ENCODE peak calls at places on chromosomes 16 and 17, in nine cellular contexts. One of them, this sample, is unnamed.

GRCh38 chr16:19389246-19389645 is 28.4 kb upstream of the TMC5 start:
- DNase-seq in non-pigmented ciliary epithelial cell: no peak
- DNase-seq in stimulated activated CD4-positive, alpha-beta T cell treated with anti-CD3 and anti-CD28 coated beads, TNF-alpha, amount 100 ng/mL, for 24 hours: peak; percentile 3
- DNase-seq in HEK293T: peak; percentile 35
- DNase-seq in naive B cell: peak; percentile 31
- DNase-seq in astrocyte of the cerebellum: no peak
- DNase-seq in kidney epithelial cell: no peak
- DNase-seq in effector CD8-positive, alpha-beta T cell: no peak
- DNase-seq in iris pigment epithelial cell: peak; percentile 39
- DNase-seq in this sample: peak; percentile 42

GRCh38 chr16:85983606-85984005 is 84.6 kb downstream of the IRF8 start:
- DNase-seq in non-pigmented ciliary epithelial cell: no peak
- DNase-seq in stimulated activated CD4-positive, alpha-beta T cell treated with anti-CD3 and anti-CD28 coated beads, TNF-alpha, amount 100 ng/mL, for 24 hours: no peak
- DNase-seq in HEK293T: no peak
- DNase-seq in naive B cell: no peak
- DNase-seq in astrocyte of the cerebellum: no peak
- DNase-seq in kidney epithelial cell: no peak
- DNase-seq in effector CD8-positive, alpha-beta T cell: no peak
- DNase-seq in iris pigment epithelial cell: no peak
- DNase-seq in this sample: no peak

GRCh38 chr16:58684001-58684353 is 593 bp downstream of the SLC38A7 start:
- DNase-seq in non-pigmented ciliary epithelial cell: no peak
- DNase-seq in stimulated activated CD4-positive, alpha-beta T cell treated with anti-CD3 and anti-CD28 coated beads, TNF-alpha, amount 100 ng/mL, for 24 hours: no peak
- DNase-seq in HEK293T: no peak
- DNase-seq in naive B cell: no peak
- DNase-seq in astrocyte of the cerebellum: no peak
- DNase-seq in kidney epithelial cell: no peak
- DNase-seq in effector CD8-positive, alpha-beta T cell: no peak
- DNase-seq in iris pigment epithelial cell: peak; percentile 51
- DNase-seq in this sample: no peak

GRCh38 chr17:48997103-48997826 is at the start of gene IGF2BP1:
- DNase-seq in non-pigmented ciliary epithelial cell: no peak
- DNase-seq in stimulated activated CD4-positive, alpha-beta T cell treated with anti-CD3 and anti-CD28 coated beads, TNF-alpha, amount 100 ng/mL, for 24 hours: no peak
- DNase-seq in HEK293T: peak; percentile 65
- DNase-seq in naive B cell: peak; percentile 23
- DNase-seq in astrocyte of the cerebellum: no peak
- DNase-seq in kidney epithelial cell: no peak
- DNase-seq in effector CD8-positive, alpha-beta T cell: no peak
- DNase-seq in iris pigment epithelial cell: peak; percentile 82
- DNase-seq in this sample: peak; percentile 60

GRCh38 chr17:3754458-3755334 is 31.0 kb downstream of the HASPIN start:
- DNase-seq in non-pigmented ciliary epithelial cell: no peak
- DNase-seq in stimulated activated CD4-positive, alpha-beta T cell treated with anti-CD3 and anti-CD28 coated beads, TNF-alpha, amount 100 ng/mL, for 24 hours: peak; percentile 38
- DNase-seq in HEK293T: peak; percentile 90
- DNase-seq in naive B cell: peak; percentile 72
- DNase-seq in astrocyte of the cerebellum: no peak
- DNase-seq in kidney epithelial cell: no peak
- DNase-seq in effector CD8-positive, alpha-beta T cell: peak; percentile 80
- DNase-seq in iris pigment epithelial cell: no peak
- DNase-seq in this sample: no peak

GRCh38 chr16:24906199-24906808 is 60.5 kb downstream of the SLC5A11 start:
- DNase-seq in non-pigmented ciliary epithelial cell: peak; percentile 2
- DNase-seq in stimulated activated CD4-positive, alpha-beta T cell treated with anti-CD3 and anti-CD28 coated beads, TNF-alpha, amount 100 ng/mL, for 24 hours: no peak
- DNase-seq in HEK293T: no peak
- DNase-seq in naive B cell: no peak
- DNase-seq in astrocyte of the cerebellum: peak; percentile 5
- DNase-seq in kidney epithelial cell: no peak
- DNase-seq in effector CD8-positive, alpha-beta T cell: no peak
- DNase-seq in iris pigment epithelial cell: peak; percentile 32
- DNase-seq in this sample: no peak

GRCh38 chr17:17141860-17142552 is 64.1 kb downstream of the PLD6 start:
- DNase-seq in non-pigmented ciliary epithelial cell: no peak
- DNase-seq in stimulated activated CD4-positive, alpha-beta T cell treated with anti-CD3 and anti-CD28 coated beads, TNF-alpha, amount 100 ng/mL, for 24 hours: no peak
- DNase-seq in HEK293T: peak; percentile 86
- DNase-seq in naive B cell: no peak
- DNase-seq in astrocyte of the cerebellum: no peak
- DNase-seq in kidney epithelial cell: no peak
- DNase-seq in effector CD8-positive, alpha-beta T cell: peak; percentile 6
- DNase-seq in iris pigment epithelial cell: peak; percentile 67
- DNase-seq in this sample: peak; percentile 45

GRCh38 chr16:67847064-67847861 is at the start of gene CENPT:
- DNase-seq in non-pigmented ciliary epithelial cell: no peak
- DNase-seq in stimulated activated CD4-positive, alpha-beta T cell treated with anti-CD3 and anti-CD28 coated beads, TNF-alpha, amount 100 ng/mL, for 24 hours: no peak
- DNase-seq in HEK293T: peak; percentile 28
- DNase-seq in naive B cell: no peak
- DNase-seq in astrocyte of the cerebellum: no peak
- DNase-seq in kidney epithelial cell: no peak
- DNase-seq in effector CD8-positive, alpha-beta T cell: peak; percentile 66
- DNase-seq in iris pigment epithelial cell: peak; percentile 80
- DNase-seq in this sample: peak; percentile 24

GRCh38 chr16:85420501-85421337 is 192.4 kb upstream of the GSE1 start:
- DNase-seq in non-pigmented ciliary epithelial cell: no peak
- DNase-seq in stimulated activated CD4-positive, alpha-beta T cell treated with anti-CD3 and anti-CD28 coated beads, TNF-alpha, amount 100 ng/mL, for 24 hours: peak; percentile 59
- DNase-seq in HEK293T: peak; percentile 92
- DNase-seq in naive B cell: peak; percentile 69
- DNase-seq in astrocyte of the cerebellum: no peak
- DNase-seq in kidney epithelial cell: no peak
- DNase-seq in effector CD8-positive, alpha-beta T cell: peak; percentile 65
- DNase-seq in iris pigment epithelial cell: peak; percentile 24
- DNase-seq in this sample: peak; percentile 17

GRCh38 chr16:2388875-2389433 is 40.3 kb upstream of the CCNF start:
- DNase-seq in non-pigmented ciliary epithelial cell: no peak
- DNase-seq in stimulated activated CD4-positive, alpha-beta T cell treated with anti-CD3 and anti-CD28 coated beads, TNF-alpha, amount 100 ng/mL, for 24 hours: no peak
- DNase-seq in HEK293T: no peak
- DNase-seq in naive B cell: no peak
- DNase-seq in astrocyte of the cerebellum: peak; percentile 35
- DNase-seq in kidney epithelial cell: peak; percentile 56
- DNase-seq in effector CD8-positive, alpha-beta T cell: no peak
- DNase-seq in iris pigment epithelial cell: peak; percentile 83
- DNase-seq in this sample: no peak

GRCh38 chr16:50741808-50742520 is at the start of gene CYLD:
- DNase-seq in non-pigmented ciliary epithelial cell: peak; percentile 96
- DNase-seq in stimulated activated CD4-positive, alpha-beta T cell treated with anti-CD3 and anti-CD28 coated beads, TNF-alpha, amount 100 ng/mL, for 24 hours: peak; percentile 99
- DNase-seq in HEK293T: peak; percentile 95
- DNase-seq in naive B cell: peak; percentile 99
- DNase-seq in astrocyte of the cerebellum: peak; percentile 99
- DNase-seq in kidney epithelial cell: peak; percentile 94
- DNase-seq in effector CD8-positive, alpha-beta T cell: peak; percentile 99
- DNase-seq in iris pigment epithelial cell: peak; percentile 100
- DNase-seq in this sample: peak; percentile 100

GRCh38 chr17:13582776-13583414 is 18.8 kb downstream of the HS3ST3A1 start:
- DNase-seq in non-pigmented ciliary epithelial cell: no peak
- DNase-seq in stimulated activated CD4-positive, alpha-beta T cell treated with anti-CD3 and anti-CD28 coated beads, TNF-alpha, amount 100 ng/mL, for 24 hours: no peak
- DNase-seq in HEK293T: no peak
- DNase-seq in naive B cell: no peak
- DNase-seq in astrocyte of the cerebellum: no peak
- DNase-seq in kidney epithelial cell: no peak
- DNase-seq in effector CD8-positive, alpha-beta T cell: no peak
- DNase-seq in iris pigment epithelial cell: no peak
- DNase-seq in this sample: no peak

GRCh38 chr17:45923511-45924268 is 29.3 kb downstream of the MAPT start:
- DNase-seq in non-pigmented ciliary epithelial cell: no peak
- DNase-seq in stimulated activated CD4-positive, alpha-beta T cell treated with anti-CD3 and anti-CD28 coated beads, TNF-alpha, amount 100 ng/mL, for 24 hours: no peak
- DNase-seq in HEK293T: no peak
- DNase-seq in naive B cell: no peak
- DNase-seq in astrocyte of the cerebellum: no peak
- DNase-seq in kidney epithelial cell: no peak
- DNase-seq in effector CD8-positive, alpha-beta T cell: no peak
- DNase-seq in iris pigment epithelial cell: peak; percentile 73
- DNase-seq in this sample: no peak

GRCh38 chr17:29847527-29847931 is 82.5 kb downstream of the SSH2 start:
- DNase-seq in non-pigmented ciliary epithelial cell: no peak
- DNase-seq in stimulated activated CD4-positive, alpha-beta T cell treated with anti-CD3 and anti-CD28 coated beads, TNF-alpha, amount 100 ng/mL, for 24 hours: no peak
- DNase-seq in HEK293T: no peak
- DNase-seq in naive B cell: no peak
- DNase-seq in astrocyte of the cerebellum: no peak
- DNase-seq in kidney epithelial cell: peak; percentile 59
- DNase-seq in effector CD8-positive, alpha-beta T cell: no peak
- DNase-seq in iris pigment epithelial cell: no peak
- DNase-seq in this sample: peak; percentile 31

GRCh38 chr16:69329369-69330285 is 761 bp downstream of the PDF start:
- DNase-seq in non-pigmented ciliary epithelial cell: no peak
- DNase-seq in stimulated activated CD4-positive, alpha-beta T cell treated with anti-CD3 and anti-CD28 coated beads, TNF-alpha, amount 100 ng/mL, for 24 hours: no peak
- DNase-seq in HEK293T: no peak
- DNase-seq in naive B cell: no peak
- DNase-seq in astrocyte of the cerebellum: no peak
- DNase-seq in kidney epithelial cell: no peak
- DNase-seq in effector CD8-positive, alpha-beta T cell: no peak
- DNase-seq in iris pigment epithelial cell: peak; percentile 34
- DNase-seq in this sample: no peak

GRCh38 chr17:1872976-1873375 is 43.2 kb downstream of the RPA1 start:
- DNase-seq in non-pigmented ciliary epithelial cell: no peak
- DNase-seq in stimulated activated CD4-positive, alpha-beta T cell treated with anti-CD3 and anti-CD28 coated beads, TNF-alpha, amount 100 ng/mL, for 24 hours: no peak
- DNase-seq in HEK293T: no peak
- DNase-seq in naive B cell: no peak
- DNase-seq in astrocyte of the cerebellum: no peak
- DNase-seq in kidney epithelial cell: no peak
- DNase-seq in effector CD8-positive, alpha-beta T cell: no peak
- DNase-seq in iris pigment epithelial cell: no peak
- DNase-seq in this sample: no peak

GRCh38 chr17:148757-149156 is 11.4 kb downstream of the SCGB1C2 start:
- DNase-seq in non-pigmented ciliary epithelial cell: no peak
- DNase-seq in stimulated activated CD4-positive, alpha-beta T cell treated with anti-CD3 and anti-CD28 coated beads, TNF-alpha, amount 100 ng/mL, for 24 hours: no peak
- DNase-seq in HEK293T: no peak
- DNase-seq in naive B cell: no peak
- DNase-seq in astrocyte of the cerebellum: no peak
- DNase-seq in kidney epithelial cell: no peak
- DNase-seq in effector CD8-positive, alpha-beta T cell: no peak
- DNase-seq in iris pigment epithelial cell: no peak
- DNase-seq in this sample: no peak

GRCh38 chr17:8712698-8713097 is 31.9 kb downstream of the CCDC42 start:
- DNase-seq in non-pigmented ciliary epithelial cell: no peak
- DNase-seq in stimulated activated CD4-positive, alpha-beta T cell treated with anti-CD3 and anti-CD28 coated beads, TNF-alpha, amount 100 ng/mL, for 24 hours: no peak
- DNase-seq in HEK293T: no peak
- DNase-seq in naive B cell: no peak
- DNase-seq in astrocyte of the cerebellum: no peak
- DNase-seq in kidney epithelial cell: no peak
- DNase-seq in effector CD8-positive, alpha-beta T cell: no peak
- DNase-seq in iris pigment epithelial cell: no peak
- DNase-seq in this sample: no peak

GRCh38 chr17:82710499-82711232 is 5.8 kb upstream of the FN3KRP start:
- DNase-seq in non-pigmented ciliary epithelial cell: no peak
- DNase-seq in stimulated activated CD4-positive, alpha-beta T cell treated with anti-CD3 and anti-CD28 coated beads, TNF-alpha, amount 100 ng/mL, for 24 hours: no peak
- DNase-seq in HEK293T: no peak
- DNase-seq in naive B cell: no peak
- DNase-seq in astrocyte of the cerebellum: no peak
- DNase-seq in kidney epithelial cell: no peak
- DNase-seq in effector CD8-positive, alpha-beta T cell: no peak
- DNase-seq in iris pigment epithelial cell: no peak
- DNase-seq in this sample: no peak

GRCh38 chr16:89037261-89038152 is 56.1 kb upstream of the ACSF3 start:
- DNase-seq in non-pigmented ciliary epithelial cell: no peak
- DNase-seq in stimulated activated CD4-positive, alpha-beta T cell treated with anti-CD3 and anti-CD28 coated beads, TNF-alpha, amount 100 ng/mL, for 24 hours: no peak
- DNase-seq in HEK293T: peak; percentile 58
- DNase-seq in naive B cell: no peak
- DNase-seq in astrocyte of the cerebellum: peak; percentile 6
- DNase-seq in kidney epithelial cell: no peak
- DNase-seq in effector CD8-positive, alpha-beta T cell: no peak
- DNase-seq in iris pigment epithelial cell: peak; percentile 39
- DNase-seq in this sample: peak; percentile 8

GRCh38 chr16:1379054-1379862 is 27.5 kb downstream of the GNPTG start:
- DNase-seq in non-pigmented ciliary epithelial cell: peak; percentile 15
- DNase-seq in stimulated activated CD4-positive, alpha-beta T cell treated with anti-CD3 and anti-CD28 coated beads, TNF-alpha, amount 100 ng/mL, for 24 hours: peak; percentile 69
- DNase-seq in HEK293T: peak; percentile 89
- DNase-seq in naive B cell: peak; percentile 69
- DNase-seq in astrocyte of the cerebellum: no peak
- DNase-seq in kidney epithelial cell: peak; percentile 34
- DNase-seq in effector CD8-positive, alpha-beta T cell: peak; percentile 54
- DNase-seq in iris pigment epithelial cell: peak; percentile 83
- DNase-seq in this sample: peak; percentile 86

GRCh38 chr16:11966173-11966572 is 1.2 kb downstream of the TNFRSF17 start:
- DNase-seq in non-pigmented ciliary epithelial cell: no peak
- DNase-seq in stimulated activated CD4-positive, alpha-beta T cell treated with anti-CD3 and anti-CD28 coated beads, TNF-alpha, amount 100 ng/mL, for 24 hours: no peak
- DNase-seq in HEK293T: no peak
- DNase-seq in naive B cell: peak; percentile 62
- DNase-seq in astrocyte of the cerebellum: no peak
- DNase-seq in kidney epithelial cell: no peak
- DNase-seq in effector CD8-positive, alpha-beta T cell: no peak
- DNase-seq in iris pigment epithelial cell: no peak
- DNase-seq in this sample: no peak

GRCh38 chr16:17070882-17071592 is 399.7 kb downstream of the XYLT1 start:
- DNase-seq in non-pigmented ciliary epithelial cell: no peak
- DNase-seq in stimulated activated CD4-positive, alpha-beta T cell treated with anti-CD3 and anti-CD28 coated beads, TNF-alpha, amount 100 ng/mL, for 24 hours: peak; percentile 69
- DNase-seq in HEK293T: no peak
- DNase-seq in naive B cell: peak; percentile 77
- DNase-seq in astrocyte of the cerebellum: peak; percentile 5
- DNase-seq in kidney epithelial cell: no peak
- DNase-seq in effector CD8-positive, alpha-beta T cell: peak; percentile 68
- DNase-seq in iris pigment epithelial cell: no peak
- DNase-seq in this sample: no peak

GRCh38 chr16:50797456-50797855 is 55.6 kb downstream of the CYLD start:
- DNase-seq in non-pigmented ciliary epithelial cell: peak; percentile 13
- DNase-seq in stimulated activated CD4-positive, alpha-beta T cell treated with anti-CD3 and anti-CD28 coated beads, TNF-alpha, amount 100 ng/mL, for 24 hours: no peak
- DNase-seq in HEK293T: no peak
- DNase-seq in naive B cell: no peak
- DNase-seq in astrocyte of the cerebellum: no peak
- DNase-seq in kidney epithelial cell: no peak
- DNase-seq in effector CD8-positive, alpha-beta T cell: no peak
- DNase-seq in iris pigment epithelial cell: peak; percentile 39
- DNase-seq in this sample: no peak

GRCh38 chr16:19874816-19875546 is 9.7 kb downstream of the GPRC5B start:
- DNase-seq in non-pigmented ciliary epithelial cell: no peak
- DNase-seq in stimulated activated CD4-positive, alpha-beta T cell treated with anti-CD3 and anti-CD28 coated beads, TNF-alpha, amount 100 ng/mL, for 24 hours: no peak
- DNase-seq in HEK293T: no peak
- DNase-seq in naive B cell: no peak
- DNase-seq in astrocyte of the cerebellum: no peak
- DNase-seq in kidney epithelial cell: no peak
- DNase-seq in effector CD8-positive, alpha-beta T cell: no peak
- DNase-seq in iris pigment epithelial cell: no peak
- DNase-seq in this sample: no peak